ENCODE peak calls at places on chromosomes 1 and 21, in five cellular contexts. O is cardiac fibroblast; M is pancreas; L is posterior cingulate gyrus; R is stimulated activated CD8-positive, alpha-beta memory T cell treated with anti-CD3 and anti-CD28 coated beads, Interleukin-4, amount 100 ng/mL, for 1 hour. E is an unnamed sample.

GRCh38 chr1:57770772-57771171 is 346.9 kb upstream of the DAB1 start:
- DNase-seq in M (no peak), O (peak; percentile 9), L (no peak), R (no peak), E (no peak)

GRCh38 chr1:10555635-10556429 is 81.1 kb downstream of the PEX14 start:
- DNase-seq in L (no peak), R (no peak), O (peak; percentile 20), M (no peak), E (no peak)

GRCh38 chr21:25850126-25850831 is 115.5 kb downstream of the GABPA start:
- DNase-seq in R (no peak), O (no peak), M (no peak), L (no peak), E (no peak)

GRCh38 chr21:34534522-34534921 is 22.5 kb upstream of the KCNE1 start:
- DNase-seq in R (no peak), O (no peak), L (peak; percentile 62), M (no peak), E (no peak)

GRCh38 chr1:77954521-77954920 is 24.4 kb downstream of the FUBP1 start:
- DNase-seq in M (no peak), O (peak; percentile 34), R (no peak), L (no peak), E (no peak)

GRCh38 chr1:209389258-209389657 is 194.3 kb upstream of the CAMK1G start:
- DNase-seq in L (no peak), R (no peak), O (peak; percentile 89), M (no peak), E (no peak)

GRCh38 chr1:4174291-4175200 is 274.5 kb upstream of the C1orf174 start:
- DNase-seq in O (no peak), L (no peak), R (no peak), M (no peak), E (no peak)

GRCh38 chr1:8590696-8591351 is 226.6 kb downstream of the RERE start:
- DNase-seq in M (no peak), O (no peak), R (no peak), L (no peak), E (no peak)

GRCh38 chr1:2879591-2879990 is 78.1 kb upstream of the TTC34 start:
- DNase-seq in L (no peak), O (no peak), M (no peak), R (no peak), E (no peak)

GRCh38 chr21:44483288-44484237 is 28.3 kb downstream of the LRRC3 start:
- DNase-seq in L (no peak), M (no peak), O (peak; percentile 10), R (no peak), E (no peak)

GRCh38 chr1:242033331-242033956 is 34.5 kb upstream of the MAP1LC3C start:
- DNase-seq in L (no peak), R (no peak), O (no peak), M (no peak), E (no peak)

E was measured in frontal cortex.